ENCODE peak calls at places on chromosome 5, in six cellular contexts. J is B cell, I is GM10248, M is fibroblast of mammary gland, O is fibroblast of pulmonary artery, S is stomach. G is an unnamed sample.

GRCh38 chr5:146947181-146947941 is 68.8 kb upstream of the PPP2R2B start:
- DNase-seq in J (no peak), I (no peak), M (peak), O (peak), S (no peak), G (no peak)

GRCh38 chr5:38163636-38164237 is 94.6 kb upstream of the EGFLAM start:
- DNase-seq in J (no peak), I (no peak), M (no peak), O (no peak), S (no peak), G (no peak)

GRCh38 chr5:69138796-69139195 is 28.2 kb upstream of the CCNB1 start:
- DNase-seq in J (no peak), I (no peak), M (no peak), O (no peak), S (no peak), G (no peak)

GRCh38 chr5:115179068-115179958 is 9.6 kb upstream of the TRIM36 start:
- DNase-seq in J (peak), I (peak), M (no peak), O (no peak), S (no peak), G (no peak)

GRCh38 chr5:72141440-72142271 is 34.4 kb downstream of the MAP1B start:
- DNase-seq in J (no peak), I (no peak), M (peak), O (peak), S (no peak), G (no peak)

GRCh38 chr5:171592076-171592475 is 172.6 kb downstream of the FGF18 start:
- DNase-seq in J (no peak), I (no peak), M (no peak), O (no peak), S (no peak), G (no peak)

GRCh38 chr5:62938927-62939326 is 360.3 kb downstream of the LRRC70 start:
- DNase-seq in J (no peak), I (no peak), M (no peak), O (peak), S (no peak), G (no peak)

GRCh38 chr5:73997936-73998335 is 371.9 kb downstream of the ARHGEF28 start:
- DNase-seq in J (no peak), I (no peak), M (peak), O (peak), S (no peak), G (no peak)

GRCh38 chr5:148290271-148291195 is 21.7 kb upstream of the SPINK7 start:
- DNase-seq in J (no peak), I (peak), M (peak), O (peak), S (no peak), G (no peak)

GRCh38 chr5:106680330-106680729 is 990.4 kb downstream of the EFNA5 start:
- DNase-seq in J (no peak), I (no peak), M (no peak), O (no peak), S (no peak), G (no peak)

GRCh38 chr5:54304031-54304430 is 6.3 kb downstream of the ARL15 start:
- DNase-seq in J (no peak), I (no peak), M (no peak), O (no peak), S (no peak), G (peak)

GRCh38 chr5:172144291-172144815 is 43.7 kb downstream of the STK10 start:
- DNase-seq in J (no peak), I (peak), M (no peak), O (peak), S (no peak), G (no peak)

GRCh38 chr5:68962632-68963484 is 131.0 kb upstream of the SLC30A5 start:
- DNase-seq in J (no peak), I (peak), M (peak), O (peak), S (peak), G (no peak)

GRCh38 chr5:100777680-100778281 is 125.3 kb downstream of the ST8SIA4 start:
- DNase-seq in J (peak), I (peak), M (peak), O (peak), S (no peak), G (peak)

GRCh38 chr5:54995168-54995567 is 9.8 kb upstream of the ESM1 start:
- DNase-seq in J (no peak), I (no peak), M (no peak), O (no peak), S (no peak), G (no peak)

DNA sequence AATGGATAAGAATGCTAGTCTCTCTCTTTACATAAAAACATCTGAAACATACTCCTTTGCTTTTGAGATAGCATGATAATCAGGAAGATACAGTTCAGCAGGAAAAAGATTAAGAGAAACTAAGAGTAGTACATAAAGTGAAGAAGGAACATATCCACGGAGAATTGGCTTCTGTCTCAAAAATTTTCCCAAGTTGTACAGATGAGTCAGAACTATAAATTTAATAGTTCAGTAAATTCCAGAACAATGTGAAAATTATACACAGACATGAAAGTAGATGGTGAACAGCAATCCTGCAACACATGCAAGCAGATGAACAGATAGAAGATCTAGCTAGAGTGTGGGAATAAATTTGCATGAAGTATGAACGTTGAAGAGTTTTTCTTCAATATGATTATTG is 691.4 kb upstream of the RIOK2 start:
- DNase-seq in J (no peak), I (no peak), M (peak), O (no peak), S (no peak), G (no peak)
- TF ChIP-seq CTCF in J (no peak), I (no peak), M (no peak), O (no peak), S (no peak), G (no peak)

DNA sequence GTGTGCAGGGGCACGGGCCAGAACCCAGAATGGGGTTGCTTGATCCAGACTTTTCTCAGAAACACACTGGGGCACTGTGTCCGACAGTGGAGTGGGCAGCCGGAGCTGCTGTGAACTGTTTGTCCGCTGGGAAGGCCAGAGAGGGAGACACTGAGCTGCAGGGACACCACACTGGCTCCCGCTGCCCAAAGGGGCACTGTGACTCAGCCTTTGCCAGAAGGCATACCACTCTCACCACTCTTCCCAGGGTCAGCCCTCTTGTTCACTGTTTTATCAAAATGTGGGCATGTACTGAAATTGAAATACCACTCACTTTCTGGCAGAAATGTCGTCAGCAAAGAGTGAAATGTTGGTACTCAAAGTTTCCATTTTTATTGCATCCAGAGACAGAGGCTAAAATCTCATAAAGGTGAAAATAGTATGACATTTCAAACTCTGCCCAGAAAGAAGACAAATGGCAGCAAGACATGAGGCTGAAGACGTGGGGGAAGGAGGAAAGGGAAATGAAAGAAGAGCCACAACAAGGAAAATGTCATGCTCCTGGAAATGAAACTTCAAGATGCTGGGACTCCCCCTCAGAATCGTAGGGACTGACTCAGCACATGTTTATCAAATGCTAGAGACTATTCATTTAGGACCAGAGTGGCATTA is 4.5 kb upstream of the IL7R start:
- DNase-seq in J (no peak), I (peak), M (peak), O (no peak), S (no peak), G (no peak)
- TF ChIP-seq CTCF in J (no peak), I (no peak), M (no peak), O (no peak), S (no peak), G (no peak)

GRCh38 chr5:167713186-167713585 is 578.3 kb upstream of the WWC1 start:
- DNase-seq in J (no peak), I (no peak), M (no peak), O (no peak), S (no peak), G (no peak)

GRCh38 chr5:167710444-167711025 is 580.9 kb upstream of the WWC1 start:
- DNase-seq in J (no peak), I (no peak), M (peak), O (no peak), S (no peak), G (no peak)

GRCh38 chr5:167709625-167710024 is 581.8 kb upstream of the WWC1 start:
- DNase-seq in J (no peak), I (no peak), M (no peak), O (no peak), S (no peak), G (no peak)

GRCh38 chr5:167708449-167708848 is 583.0 kb upstream of the WWC1 start:
- DNase-seq in J (no peak), I (no peak), M (no peak), O (no peak), S (no peak), G (no peak)
- TF ChIP-seq CTCF in J (no peak), I (no peak), M (no peak), O (no peak), S (no peak), G (no peak)

GRCh38 chr5:9771079-9771478 is 140.9 kb upstream of the TAS2R1 start:
- DNase-seq in J (no peak), I (no peak), M (no peak), O (no peak), S (no peak), G (no peak)

GRCh38 chr5:9780501-9780900 is 150.3 kb upstream of the TAS2R1 start:
- DNase-seq in J (no peak), I (no peak), M (no peak), O (no peak), S (no peak), G (no peak)

GRCh38 chr5:9775339-9775738 is 145.2 kb upstream of the TAS2R1 start:
- DNase-seq in J (no peak), I (no peak), M (peak), O (peak), S (no peak), G (no peak)

GRCh38 chr5:9776525-9776924 is 146.4 kb upstream of the TAS2R1 start:
- DNase-seq in J (no peak), I (no peak), M (no peak), O (peak), S (no peak), G (no peak)

GRCh38 chr5:9774472-9775079 is 144.4 kb upstream of the TAS2R1 start:
- DNase-seq in J (no peak), I (no peak), M (peak), O (peak), S (no peak), G (no peak)
- TF ChIP-seq CTCF in J (no peak), I (no peak), M (peak), O (peak), S (no peak), G (no peak)

GRCh38 chr5:119435436-119436132 is 16.7 kb upstream of the HSD17B4 start:
- DNase-seq in J (peak), I (peak), M (peak), O (peak), S (peak), G (peak)
- TF ChIP-seq CTCF in J (peak), I (peak), M (peak), O (peak), S (peak), G (peak)

GRCh38 chr5:179866241-179867078 is 7.8 kb upstream of the MRNIP start:
- DNase-seq in J (peak), I (no peak), M (peak), O (no peak), S (no peak), G (peak)
- TF ChIP-seq CTCF in J (no peak), I (peak), M (no peak), O (no peak), S (no peak), G (no peak)